ENCODE peak calls at places on chromosomes 4 and X, in eight cellular contexts. V is fibroblast of the aortic adventitia, O is prostate gland, G is HFF-Myc, L is lower lobe of right lung, I is fibroblast of mammary gland, R is WTC11, P is omental fat pad. M is an unnamed sample.

GRCh38 chr4:1195109-1195671 is 22.8 kb upstream of the SPON2 start:
- DNase-seq in L (no peak), I (peak; percentile 60), O (no peak), V (no peak), P (peak; percentile 16), G (no peak), R (peak; percentile 5), M (no peak)

GRCh38 chrX:55107262-55107661 is 18.4 kb downstream of the PAGE2 start:
- DNase-seq in R (no peak), V (no peak), P (no peak), G (no peak), I (no peak), L (no peak), O (no peak), M (no peak)

GRCh38 chrX:153406903-153407302 is 4.4 kb upstream of the ZFP92 start:
- DNase-seq in I (no peak), P (no peak), G (no peak), V (no peak), L (no peak), O (no peak), R (no peak), M (no peak)

GRCh38 chrX:39896951-39897740 is 200.6 kb downstream of the BCOR start:
- DNase-seq in V (peak; percentile 72), G (no peak), R (peak; percentile 49), L (peak; percentile 49), I (peak; percentile 24), O (peak; percentile 48), P (no peak), M (no peak)

GRCh38 chr4:95219109-95219508 is 329.7 kb downstream of the UNC5C start:
- DNase-seq in O (no peak), G (no peak), P (no peak), I (peak; percentile 86), L (no peak), R (no peak), V (peak; percentile 78), M (no peak)

GRCh38 chr4:189202182-189202868 is 738.3 kb upstream of the FRG1 start:
- DNase-seq in I (peak; percentile 84), O (peak; percentile 41), V (peak; percentile 16), L (peak; percentile 65), R (peak; percentile 52), G (peak; percentile 29), P (peak; percentile 27), M (peak; percentile 38)

GRCh38 chr4:83212041-83212851 is 72.4 kb downstream of the COQ2 start:
- DNase-seq in L (no peak), R (no peak), O (no peak), P (no peak), V (no peak), G (no peak), I (no peak), M (peak; percentile 71)

GRCh38 chr4:57071340-57071739 is 38.8 kb downstream of the IGFBP7 start:
- DNase-seq in L (no peak), G (no peak), O (no peak), P (no peak), V (peak; percentile 73), R (no peak), I (peak; percentile 76), M (no peak)

GRCh38 chr4:1855334-1856070 is 454 bp downstream of the LETM1 start:
- DNase-seq in G (no peak), V (no peak), I (no peak), R (no peak), P (no peak), L (peak; percentile 60), O (no peak), M (peak; percentile 26)

GRCh38 chr4:88017516-88018302 is 10.3 kb downstream of the PKD2 start:
- DNase-seq in V (peak; percentile 98), O (no peak), G (no peak), I (peak; percentile 98), P (no peak), R (no peak), L (no peak), M (no peak)

GRCh38 chrX:20128678-20129077 is 12.0 kb upstream of the MAP7D2 start:
- DNase-seq in P (no peak), L (no peak), G (no peak), V (peak; percentile 52), O (no peak), R (no peak), I (peak; percentile 28), M (no peak)

GRCh38 chr4:2961411-2962098 is 1.7 kb downstream of the NOP14 start:
- DNase-seq in P (no peak), L (no peak), G (no peak), V (no peak), R (no peak), O (no peak), I (no peak), M (peak; percentile 71)

GRCh38 chr4:175802988-175803387 is 9.1 kb downstream of the GPM6A start:
- DNase-seq in P (no peak), V (no peak), O (no peak), L (no peak), R (no peak), G (no peak), I (no peak), M (no peak)

DNA sequence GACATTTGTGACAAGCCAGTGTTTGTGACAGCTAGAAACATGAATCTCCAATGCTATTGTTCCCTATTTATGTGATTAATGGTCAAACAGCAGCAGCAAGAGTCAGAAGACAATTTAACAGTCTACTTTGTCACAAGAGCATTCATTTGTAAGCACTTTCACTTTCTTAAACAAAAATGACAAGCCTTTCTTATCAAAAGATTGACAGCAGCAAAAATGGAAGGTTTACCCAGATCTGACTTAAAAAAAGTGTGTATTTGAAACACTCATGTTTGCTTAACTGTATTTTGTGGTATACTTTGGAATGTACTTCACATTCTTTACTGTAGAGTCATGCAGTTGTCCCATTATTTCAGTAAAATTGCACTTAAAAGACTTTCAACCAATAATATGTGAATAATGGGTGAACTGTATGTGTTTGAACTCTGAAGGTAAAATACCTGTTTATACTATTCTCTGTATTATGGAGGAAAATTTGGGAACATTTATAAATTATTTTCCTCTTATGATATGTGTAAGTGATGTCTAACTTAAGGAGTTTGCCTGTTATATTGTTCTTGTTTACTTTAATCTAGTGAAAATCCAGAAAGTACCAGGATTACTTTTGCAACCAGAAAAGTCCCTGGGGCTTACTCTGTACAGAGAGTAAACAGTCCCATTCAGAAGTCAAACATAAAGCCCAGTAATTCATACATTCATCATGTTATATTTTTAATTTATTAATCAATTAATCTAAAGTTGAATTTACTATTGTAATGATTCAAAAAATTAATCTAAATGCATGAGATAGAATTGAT is 314.9 kb upstream of the TRAM1L1 start:
- DNase-seq in I (peak; percentile 39), P (no peak), V (peak; percentile 14), G (peak; percentile 2), O (no peak), R (no peak), L (no peak), M (no peak)
- TF ChIP-seq CTCF in I (no peak), P (no peak), V (no peak), G (no peak), O (no peak), R (no peak), L (no peak), M (no peak)

GRCh38 chr4:31088600-31089230 is 368.5 kb downstream of the PCDH7 start:
- DNase-seq in P (no peak), V (peak; percentile 84), I (peak; percentile 35), O (no peak), R (no peak), G (no peak), L (no peak), M (no peak)

GRCh38 chr4:31089815-31090214 is 369.6 kb downstream of the PCDH7 start:
- DNase-seq in O (peak; percentile 16), P (no peak), G (no peak), R (no peak), L (peak; percentile 49), V (peak; percentile 42), I (peak; percentile 70), M (no peak)

GRCh38 chr4:31097999-31098398 is 377.8 kb downstream of the PCDH7 start:
- DNase-seq in R (no peak), V (no peak), I (no peak), L (no peak), G (no peak), P (no peak), O (no peak), M (no peak)

DNA sequence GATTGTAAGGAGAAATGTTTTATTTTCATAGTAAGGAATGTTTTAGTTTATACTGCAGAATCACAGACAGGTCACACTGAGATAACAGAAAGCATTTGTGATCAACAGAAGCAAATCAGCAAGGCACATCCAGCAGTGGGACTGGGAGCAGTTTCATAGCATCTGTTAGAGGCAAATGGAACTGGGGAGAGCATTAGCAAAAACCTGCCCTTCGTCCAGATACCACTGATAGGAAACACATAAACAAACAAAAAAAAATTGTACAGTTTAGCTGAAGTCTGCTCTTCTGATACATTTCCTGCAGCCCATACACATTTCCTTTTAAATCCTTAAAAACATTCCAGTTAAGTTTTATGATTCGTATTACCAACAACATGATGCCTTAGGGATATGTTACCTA is 374.3 kb downstream of the PCDH7 start:
- DNase-seq in O (no peak), L (no peak), I (no peak), G (no peak), R (no peak), P (no peak), V (no peak), M (no peak)
- TF ChIP-seq CTCF in O (no peak), L (no peak), I (no peak), G (no peak), R (no peak), P (no peak), V (no peak), M (no peak)

DNA sequence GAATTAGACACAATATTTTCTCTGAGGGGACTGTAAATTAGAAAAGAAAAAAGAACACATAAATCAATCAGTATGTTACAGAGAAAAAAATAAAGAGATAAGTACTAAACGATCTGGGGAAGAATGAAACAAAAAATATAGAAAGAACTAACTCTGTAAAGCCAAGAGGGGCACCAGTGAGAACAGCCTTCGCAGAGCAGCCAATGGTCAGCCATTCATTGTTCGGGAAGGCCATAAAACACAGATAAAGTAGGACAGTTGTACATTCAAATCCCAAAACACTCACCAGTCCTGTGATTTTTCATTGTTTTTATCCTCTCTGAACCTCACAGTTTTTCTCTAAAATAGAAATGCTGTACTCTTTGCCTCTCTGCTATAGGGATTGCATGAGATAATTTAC is 127.9 kb downstream of the NEK1 start:
- DNase-seq in V (peak; percentile 61), L (no peak), R (no peak), O (no peak), G (no peak), P (no peak), I (peak; percentile 3), M (no peak)
- TF ChIP-seq CTCF in V (peak; percentile 51), L (no peak), R (no peak), O (no peak), G (no peak), P (no peak), I (no peak), M (no peak)

GRCh38 chr4:118881512-118882146 is 7.0 kb upstream of the SYNPO2 start:
- DNase-seq in R (no peak), G (no peak), L (no peak), P (no peak), O (no peak), I (no peak), V (no peak), M (no peak)

GRCh38 chr4:118888666-118889312 is at the start of gene SYNPO2:
- DNase-seq in G (no peak), R (peak; percentile 86), O (peak; percentile 79), L (peak; percentile 68), V (peak; percentile 90), I (peak; percentile 81), P (peak; percentile 48), M (peak; percentile 59)

GRCh38 chr4:118884716-118885115 is 3.9 kb upstream of the SYNPO2 start:
- DNase-seq in G (no peak), I (no peak), P (no peak), L (no peak), V (no peak), O (no peak), R (no peak), M (no peak)

GRCh38 chr4:118879409-118879808 is 9.2 kb upstream of the SYNPO2 start:
- DNase-seq in V (no peak), L (no peak), R (no peak), O (no peak), I (no peak), P (no peak), G (no peak), M (no peak)

GRCh38 chr4:118883861-118884260 is 4.8 kb upstream of the SYNPO2 start:
- DNase-seq in G (no peak), L (no peak), R (no peak), O (no peak), I (no peak), P (no peak), V (no peak), M (no peak)
- TF ChIP-seq CTCF in G (peak; percentile 19), L (peak; percentile 12), R (no peak), O (peak; percentile 13), I (peak; percentile 34), P (no peak), V (no peak), M (no peak)